ENCODE peak calls at places on chromosomes 5 and 9, in seven cellular contexts. One of them, this sample, is unnamed.

GRCh38 chr9:111350556-111350955 is 20.5 kb upstream of the OR2K2 start:
- DNase-seq in PC-3: peak
- DNase-seq in GM23338: no peak
- DNase-seq in GM23248: no peak
- DNase-seq in hepatocyte: no peak
- DNase-seq in HCT116: no peak
- DNase-seq in MM.1S: no peak
- DNase-seq in this sample: no peak

GRCh38 chr9:93025736-93026135 is 32.8 kb upstream of the SUSD3 start:
- DNase-seq in PC-3: no peak
- DNase-seq in GM23338: no peak
- DNase-seq in GM23248: no peak
- DNase-seq in hepatocyte: no peak
- DNase-seq in HCT116: no peak
- DNase-seq in MM.1S: no peak
- DNase-seq in this sample: no peak

GRCh38 chr5:71454913-71455312 is 538 bp upstream of the BDP1 start:
- DNase-seq in PC-3: no peak
- DNase-seq in GM23338: no peak
- DNase-seq in GM23248: no peak
- DNase-seq in hepatocyte: no peak
- DNase-seq in HCT116: no peak
- DNase-seq in MM.1S: no peak
- DNase-seq in this sample: no peak

GRCh38 chr5:104018299-104018698 is 455.7 kb upstream of the NUDT12 start:
- DNase-seq in PC-3: peak
- DNase-seq in GM23338: no peak
- DNase-seq in GM23248: no peak
- DNase-seq in hepatocyte: no peak
- DNase-seq in HCT116: peak
- DNase-seq in MM.1S: no peak
- DNase-seq in this sample: no peak

GRCh38 chr9:70049672-70050271 is 6.1 kb downstream of the MAMDC2 start:
- DNase-seq in PC-3: no peak
- DNase-seq in GM23338: no peak
- DNase-seq in GM23248: peak
- DNase-seq in hepatocyte: peak
- DNase-seq in HCT116: no peak
- DNase-seq in MM.1S: no peak
- DNase-seq in this sample: no peak

GRCh38 chr9:113919422-113919821 is 43.3 kb downstream of the ZNF618 start:
- DNase-seq in PC-3: no peak
- DNase-seq in GM23338: no peak
- DNase-seq in GM23248: no peak
- DNase-seq in hepatocyte: no peak
- DNase-seq in HCT116: no peak
- DNase-seq in MM.1S: no peak
- DNase-seq in this sample: no peak

GRCh38 chr9:74041588-74041987 is 455.5 kb upstream of the RORB start:
- DNase-seq in PC-3: no peak
- DNase-seq in GM23338: no peak
- DNase-seq in GM23248: no peak
- DNase-seq in hepatocyte: no peak
- DNase-seq in HCT116: no peak
- DNase-seq in MM.1S: no peak
- DNase-seq in this sample: no peak

GRCh38 chr9:133735415-133735775 is 2.8 kb downstream of the SARDH start:
- DNase-seq in PC-3: no peak
- DNase-seq in GM23338: no peak
- DNase-seq in GM23248: no peak
- DNase-seq in hepatocyte: no peak
- DNase-seq in HCT116: no peak
- DNase-seq in MM.1S: no peak
- DNase-seq in this sample: peak

GRCh38 chr5:52449506-52449905 is 338.2 kb upstream of the ITGA1 start:
- DNase-seq in PC-3: no peak
- DNase-seq in GM23338: no peak
- DNase-seq in GM23248: no peak
- DNase-seq in hepatocyte: no peak
- DNase-seq in HCT116: no peak
- DNase-seq in MM.1S: no peak
- DNase-seq in this sample: no peak

GRCh38 chr9:114287001-114287762 is 35.7 kb upstream of the ORM1 start:
- DNase-seq in PC-3: no peak
- DNase-seq in GM23338: no peak
- DNase-seq in GM23248: no peak
- DNase-seq in hepatocyte: no peak
- DNase-seq in HCT116: no peak
- DNase-seq in MM.1S: no peak
- DNase-seq in this sample: no peak

GRCh38 chr5:167011196-167011595 is 1280.2 kb upstream of the WWC1 start:
- DNase-seq in PC-3: no peak
- DNase-seq in GM23338: no peak
- DNase-seq in GM23248: no peak
- DNase-seq in hepatocyte: no peak
- DNase-seq in HCT116: no peak
- DNase-seq in MM.1S: no peak
- DNase-seq in this sample: no peak

GRCh38 chr5:24381861-24382460 is 262.8 kb downstream of the CDH10 start:
- DNase-seq in PC-3: no peak
- DNase-seq in GM23338: peak
- DNase-seq in GM23248: no peak
- DNase-seq in hepatocyte: no peak
- DNase-seq in HCT116: no peak
- DNase-seq in MM.1S: no peak
- DNase-seq in this sample: peak

GRCh38 chr5:54470191-54470590 is 14.7 kb downstream of the HSPB3 start:
- DNase-seq in PC-3: no peak
- DNase-seq in GM23338: no peak
- DNase-seq in GM23248: peak
- DNase-seq in hepatocyte: no peak
- DNase-seq in HCT116: no peak
- DNase-seq in MM.1S: no peak
- DNase-seq in this sample: no peak

GRCh38 chr9:31519826-31520225 is 864.6 kb upstream of the ACO1 start:
- DNase-seq in PC-3: no peak
- DNase-seq in GM23338: no peak
- DNase-seq in GM23248: no peak
- DNase-seq in hepatocyte: no peak
- DNase-seq in HCT116: no peak
- DNase-seq in MM.1S: no peak
- DNase-seq in this sample: no peak

GRCh38 chr5:45508155-45508554 is 188.0 kb downstream of the HCN1 start:
- DNase-seq in PC-3: no peak
- DNase-seq in GM23338: no peak
- DNase-seq in GM23248: no peak
- DNase-seq in hepatocyte: no peak
- DNase-seq in HCT116: no peak
- DNase-seq in MM.1S: no peak
- DNase-seq in this sample: no peak
- TF ChIP-seq EZH2phosphoT487 in PC-3: no peak
- TF ChIP-seq EZH2phosphoT487 in GM23338: no peak
- TF ChIP-seq EZH2phosphoT487 in GM23248: no peak
- TF ChIP-seq EZH2phosphoT487 in hepatocyte: no peak
- TF ChIP-seq EZH2phosphoT487 in HCT116: no peak
- TF ChIP-seq EZH2phosphoT487 in MM.1S: no peak
- TF ChIP-seq EZH2phosphoT487 in this sample: no peak

DNA sequence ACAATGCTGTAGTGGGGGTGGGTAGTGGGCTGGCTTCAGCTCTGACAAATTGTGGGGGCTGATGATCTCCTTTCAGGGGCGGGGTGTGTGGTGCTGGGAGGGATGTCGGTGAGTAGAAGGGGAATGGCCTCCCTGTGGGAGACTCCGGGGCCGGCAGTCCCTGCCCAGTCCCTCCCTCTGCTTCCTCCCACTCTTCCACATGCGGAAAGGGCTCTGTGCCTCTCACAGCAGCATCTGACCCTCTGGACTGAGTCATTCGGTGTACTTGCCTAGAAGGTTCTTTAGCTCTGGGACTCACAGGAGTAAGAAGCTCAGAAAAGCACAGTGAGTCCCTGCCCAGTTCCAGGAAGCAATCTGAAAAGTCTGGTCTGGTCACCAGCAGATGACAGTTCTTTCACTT is 14.2 kb downstream of the CD180 start:
- DNase-seq in PC-3: no peak
- DNase-seq in GM23338: peak
- DNase-seq in GM23248: peak
- DNase-seq in hepatocyte: peak
- DNase-seq in HCT116: no peak
- DNase-seq in MM.1S: no peak
- DNase-seq in this sample: peak
- TF ChIP-seq EZH2phosphoT487 in PC-3: no peak
- TF ChIP-seq EZH2phosphoT487 in GM23338: no peak
- TF ChIP-seq EZH2phosphoT487 in GM23248: no peak
- TF ChIP-seq EZH2phosphoT487 in hepatocyte: no peak
- TF ChIP-seq EZH2phosphoT487 in HCT116: no peak
- TF ChIP-seq EZH2phosphoT487 in MM.1S: no peak
- TF ChIP-seq EZH2phosphoT487 in this sample: no peak

DNA sequence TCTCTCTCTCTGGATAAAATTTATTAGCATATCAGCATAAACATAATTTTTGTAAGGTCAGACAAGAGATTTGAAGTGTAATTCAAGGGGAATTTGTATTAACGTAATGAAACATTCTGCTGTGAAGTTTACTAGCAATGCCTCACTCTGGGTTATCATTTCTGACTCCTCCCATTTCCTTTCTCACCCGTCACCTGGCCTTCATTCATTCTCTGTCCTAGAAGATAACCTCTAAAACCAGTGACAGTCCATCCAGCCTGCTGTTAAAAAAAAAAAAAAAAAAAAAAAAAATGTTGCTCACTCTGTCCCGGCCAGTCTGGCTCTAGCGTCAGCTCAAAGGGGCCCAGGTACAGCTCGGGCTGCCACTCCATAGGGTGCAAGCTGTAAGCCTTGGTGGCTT is 27.2 kb downstream of the GRAMD2B start:
- DNase-seq in PC-3: no peak
- DNase-seq in GM23338: no peak
- DNase-seq in GM23248: no peak
- DNase-seq in hepatocyte: no peak
- DNase-seq in HCT116: no peak
- DNase-seq in MM.1S: peak
- DNase-seq in this sample: no peak
- TF ChIP-seq EZH2phosphoT487 in PC-3: no peak
- TF ChIP-seq EZH2phosphoT487 in GM23338: no peak
- TF ChIP-seq EZH2phosphoT487 in GM23248: no peak
- TF ChIP-seq EZH2phosphoT487 in hepatocyte: no peak
- TF ChIP-seq EZH2phosphoT487 in HCT116: no peak
- TF ChIP-seq EZH2phosphoT487 in MM.1S: no peak
- TF ChIP-seq EZH2phosphoT487 in this sample: no peak

DNA sequence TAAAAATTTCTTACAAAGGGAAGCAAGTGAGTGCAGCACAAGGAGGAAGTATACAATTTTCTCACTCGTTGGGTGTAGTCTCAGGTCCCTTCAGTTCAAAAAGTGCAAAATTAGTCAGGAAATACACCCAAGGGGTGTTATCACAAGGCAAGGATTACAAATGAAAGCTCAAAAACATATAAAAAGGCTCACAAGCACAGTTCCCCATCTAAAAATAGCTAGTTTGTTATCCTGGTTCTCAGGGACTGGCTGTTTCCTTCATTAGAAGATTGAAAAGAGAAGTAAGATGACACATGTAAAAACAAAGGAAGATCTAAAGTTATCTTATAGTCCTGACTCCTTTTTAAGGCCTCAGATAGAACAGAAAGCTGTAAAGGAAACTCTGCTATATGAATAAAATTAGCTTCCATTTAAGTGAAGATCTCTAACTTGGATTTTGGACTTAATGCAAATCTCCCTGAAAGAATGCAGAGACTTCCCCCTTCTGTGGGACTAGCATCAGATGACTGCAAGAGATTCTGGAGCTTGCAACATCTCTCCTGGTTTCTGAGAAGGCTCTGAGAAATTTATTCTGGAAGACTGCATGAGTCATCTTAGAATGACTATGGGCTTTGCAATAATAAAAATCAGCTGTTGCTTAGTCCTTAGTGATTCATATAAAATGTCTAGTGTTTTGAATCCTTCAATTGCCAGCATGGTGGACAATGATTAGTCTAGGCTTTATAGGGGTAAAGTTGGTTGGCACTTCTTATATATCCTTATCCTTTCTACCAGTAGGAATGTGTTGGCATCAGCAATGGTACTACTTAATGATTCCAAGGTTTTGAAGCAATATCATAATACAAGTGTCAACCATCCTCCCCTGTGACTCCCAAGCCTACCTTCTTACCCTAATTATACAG is 25.4 kb downstream of the DAB2 start:
- DNase-seq in PC-3: peak
- DNase-seq in GM23338: peak
- DNase-seq in GM23248: peak
- DNase-seq in hepatocyte: peak
- DNase-seq in HCT116: peak
- DNase-seq in MM.1S: no peak
- DNase-seq in this sample: no peak
- TF ChIP-seq EZH2phosphoT487 in PC-3: no peak
- TF ChIP-seq EZH2phosphoT487 in GM23338: no peak
- TF ChIP-seq EZH2phosphoT487 in GM23248: no peak
- TF ChIP-seq EZH2phosphoT487 in hepatocyte: no peak
- TF ChIP-seq EZH2phosphoT487 in HCT116: no peak
- TF ChIP-seq EZH2phosphoT487 in MM.1S: no peak
- TF ChIP-seq EZH2phosphoT487 in this sample: no peak

DNA sequence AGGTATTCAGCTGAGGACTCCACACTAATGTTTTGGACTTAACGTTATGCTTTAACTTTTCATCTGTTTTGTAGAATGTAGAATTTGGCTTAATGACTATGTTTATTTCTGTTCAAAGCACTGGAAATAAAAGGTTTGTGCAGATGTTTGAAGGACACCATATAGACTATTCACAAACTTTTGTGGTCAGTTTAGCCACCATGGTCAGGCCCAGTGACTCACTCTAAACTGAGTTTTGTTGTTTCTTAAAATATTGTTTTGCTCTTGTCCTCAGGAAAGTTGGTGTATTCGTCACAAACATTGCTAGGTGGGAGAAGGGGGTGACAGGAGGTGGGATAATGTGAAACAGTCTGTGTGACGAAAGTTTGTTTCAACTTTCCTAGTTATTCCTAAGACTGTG is 35.0 kb upstream of the LIFR start:
- DNase-seq in PC-3: no peak
- DNase-seq in GM23338: no peak
- DNase-seq in GM23248: peak
- DNase-seq in hepatocyte: no peak
- DNase-seq in HCT116: no peak
- DNase-seq in MM.1S: no peak
- DNase-seq in this sample: no peak
- TF ChIP-seq EZH2phosphoT487 in PC-3: no peak
- TF ChIP-seq EZH2phosphoT487 in GM23338: no peak
- TF ChIP-seq EZH2phosphoT487 in GM23248: no peak
- TF ChIP-seq EZH2phosphoT487 in hepatocyte: no peak
- TF ChIP-seq EZH2phosphoT487 in HCT116: no peak
- TF ChIP-seq EZH2phosphoT487 in MM.1S: no peak
- TF ChIP-seq EZH2phosphoT487 in this sample: no peak

GRCh38 chr5:86232246-86232645 is 385.5 kb upstream of the COX7C start:
- DNase-seq in PC-3: no peak
- DNase-seq in GM23338: no peak
- DNase-seq in GM23248: no peak
- DNase-seq in hepatocyte: no peak
- DNase-seq in HCT116: no peak
- DNase-seq in MM.1S: no peak
- DNase-seq in this sample: no peak
- TF ChIP-seq EZH2phosphoT487 in PC-3: no peak
- TF ChIP-seq EZH2phosphoT487 in GM23338: no peak
- TF ChIP-seq EZH2phosphoT487 in GM23248: no peak
- TF ChIP-seq EZH2phosphoT487 in hepatocyte: no peak
- TF ChIP-seq EZH2phosphoT487 in HCT116: no peak
- TF ChIP-seq EZH2phosphoT487 in MM.1S: no peak
- TF ChIP-seq EZH2phosphoT487 in this sample: no peak

GRCh38 chr5:57004800-57005199 is 52.9 kb upstream of the MIER3 start:
- DNase-seq in PC-3: peak
- DNase-seq in GM23338: no peak
- DNase-seq in GM23248: no peak
- DNase-seq in hepatocyte: peak
- DNase-seq in HCT116: no peak
- DNase-seq in MM.1S: no peak
- DNase-seq in this sample: no peak
- TF ChIP-seq EZH2phosphoT487 in PC-3: no peak
- TF ChIP-seq EZH2phosphoT487 in GM23338: no peak
- TF ChIP-seq EZH2phosphoT487 in GM23248: no peak
- TF ChIP-seq EZH2phosphoT487 in hepatocyte: no peak
- TF ChIP-seq EZH2phosphoT487 in HCT116: no peak
- TF ChIP-seq EZH2phosphoT487 in MM.1S: no peak
- TF ChIP-seq EZH2phosphoT487 in this sample: no peak

This sample was measured in neural progenitor cell.